ENCODE peak calls at places on chromosomes 3 and 15, in nine cellular contexts. H, P, C, Z, J, V, R, T and D are unnamed samples.

GRCh38 chr15:100667405-100668320 is 65.3 kb downstream of the ASB7 start:
- DNase-seq in H (no peak), P (no peak), C (no peak), Z (peak), J (no peak), V (peak), R (no peak), T (no peak), D (no peak)

GRCh38 chr3:131739211-131739610 is 236.4 kb upstream of the MRPL3 start:
- DNase-seq in H (no peak), P (no peak), C (no peak), Z (no peak), J (no peak), V (no peak), R (no peak), T (no peak), D (no peak)

GRCh38 chr3:182524711-182525401 is 268.4 kb upstream of the ATP11B start:
- DNase-seq in H (no peak), P (no peak), C (no peak), Z (no peak), J (no peak), V (no peak), R (no peak), T (no peak), D (no peak)

GRCh38 chr15:45448066-45448510 is 69.7 kb upstream of the GATM start:
- DNase-seq in H (no peak), P (no peak), C (no peak), Z (no peak), J (no peak), V (peak), R (no peak), T (no peak), D (no peak)

GRCh38 chr15:37053070-37053653 is 47.2 kb downstream of the MEIS2 start:
- DNase-seq in H (no peak), P (no peak), C (no peak), Z (no peak), J (no peak), V (no peak), R (no peak), T (no peak), D (peak)

GRCh38 chr3:136197159-136197715 is 1.1 kb upstream of the MSL2 start:
- DNase-seq in H (no peak), P (no peak), C (no peak), Z (no peak), J (no peak), V (no peak), R (no peak), T (no peak), D (no peak)

GRCh38 chr3:13093687-13094086 is 20.5 kb upstream of the IQSEC1 start:
- DNase-seq in H (no peak), P (no peak), C (no peak), Z (no peak), J (no peak), V (peak), R (no peak), T (no peak), D (no peak)

GRCh38 chr3:149512073-149512782 is 37.7 kb downstream of the TM4SF4 start:
- DNase-seq in H (no peak), P (no peak), C (peak), Z (peak), J (peak), V (peak), R (peak), T (no peak), D (peak)

GRCh38 chr3:114093596-114093995 is 37.1 kb downstream of the QTRT2 start:
- DNase-seq in H (peak), P (peak), C (no peak), Z (peak), J (no peak), V (peak), R (peak), T (no peak), D (peak)

GRCh38 chr3:142850395-142851023 is 38.4 kb downstream of the PCOLCE2 start:
- DNase-seq in H (peak), P (peak), C (no peak), Z (no peak), J (no peak), V (peak), R (peak), T (no peak), D (peak)

GRCh38 chr15:81828135-81828534 is 217.7 kb downstream of the MEX3B start:
- DNase-seq in H (no peak), P (no peak), C (no peak), Z (no peak), J (no peak), V (no peak), R (no peak), T (no peak), D (no peak)

GRCh38 chr3:111534701-111535100 is 7.3 kb upstream of the CD96 start:
- DNase-seq in H (no peak), P (no peak), C (no peak), Z (no peak), J (no peak), V (peak), R (peak), T (no peak), D (peak)

GRCh38 chr3:187286467-187287059 is 5.0 kb downstream of the MASP1 start:
- DNase-seq in H (peak), P (no peak), C (no peak), Z (peak), J (no peak), V (peak), R (no peak), T (no peak), D (peak)

GRCh38 chr3:99848433-99848832 is 30.8 kb downstream of the CMSS1 start:
- DNase-seq in H (no peak), P (no peak), C (no peak), Z (no peak), J (no peak), V (no peak), R (no peak), T (no peak), D (no peak)